ENCODE peak calls at places on chromosomes 16 and 17, in six cellular contexts. C is NCI-H345; T is HS-5; X is activated T-cell treated with anti-CD3 and anti-CD28 coated beads, Interleukin-2, amount 50 U/mL, for 4 hours; D is fibroblast of the aortic adventitia; F is AG08396. V is an unnamed sample.

GRCh38 chr16:80009971-80010659 is 409.6 kb upstream of the MAF start:
- DNase-seq in C (no peak), T (no peak), X (no peak), D (no peak), F (no peak), V (no peak)

GRCh38 chr17:6070895-6071511 is 824 bp downstream of the WSCD1 start:
- DNase-seq in C (peak), T (no peak), X (no peak), D (no peak), F (peak), V (no peak)

GRCh38 chr16:66649636-66650205 is 45.2 kb downstream of the CMTM3 start:
- DNase-seq in C (no peak), T (no peak), X (no peak), D (no peak), F (no peak), V (no peak)

GRCh38 chr17:43169561-43170139 is 1.4 kb upstream of the NBR1 start:
- DNase-seq in C (no peak), T (peak), X (no peak), D (peak), F (peak), V (peak)

GRCh38 chr17:4162775-4163498 is 19.9 kb downstream of the CYB5D2 start:
- DNase-seq in C (no peak), T (no peak), X (no peak), D (no peak), F (no peak), V (no peak)

GRCh38 chr17:64399071-64399766 is 8.6 kb upstream of the PECAM1 start:
- DNase-seq in C (no peak), T (no peak), X (no peak), D (no peak), F (no peak), V (no peak)

GRCh38 chr16:86072328-86073102 is 173.6 kb downstream of the IRF8 start:
- DNase-seq in C (peak), T (peak), X (no peak), D (peak), F (peak), V (peak)

GRCh38 chr17:15883617-15884111 is 61.3 kb upstream of the ADORA2B start:
- DNase-seq in C (no peak), T (peak), X (no peak), D (peak), F (peak), V (no peak)

GRCh38 chr17:4420692-4421131 is 13.0 kb upstream of the SPNS3 start:
- DNase-seq in C (peak), T (peak), X (peak), D (peak), F (peak), V (peak)

V was measured in SHP77 treated with DMSO at 0.1 percent for 48 hours.